ENCODE peak calls at places on chromosomes 13 and 19, in six cellular contexts. K is NCI-H345, B is NB4, M is GDM1, U is Right ventricle myocardium superior, T is glutamatergic neuron. L is an unnamed sample.

GRCh38 chr19:40147693-40148347 is 43.4 kb upstream of the MAP3K10 start:
- DNase-seq in K (no peak), B (peak), M (peak), U (no peak), T (no peak), L (no peak)

GRCh38 chr13:79405501-79405830 is 589 bp downstream of the RBM26 start:
- DNase-seq in K (no peak), B (no peak), M (no peak), U (no peak), T (no peak), L (no peak)

GRCh38 chr13:20391597-20392452 is 133.8 kb downstream of the CRYL1 start:
- DNase-seq in K (no peak), B (no peak), M (no peak), U (no peak), T (peak), L (no peak)

GRCh38 chr19:16860118-16860517 is 28.7 kb upstream of the F2RL3 start:
- DNase-seq in K (no peak), B (no peak), M (no peak), U (no peak), T (no peak), L (no peak)

GRCh38 chr19:1455336-1456120 is 5.6 kb downstream of the APC2 start:
- DNase-seq in K (peak), B (no peak), M (peak), U (no peak), T (peak), L (no peak)

GRCh38 chr13:31045621-31046081 is 113.2 kb downstream of the TEX26 start:
- DNase-seq in K (peak), B (peak), M (peak), U (no peak), T (no peak), L (peak)

GRCh38 chr19:6392219-6393073 is 518 bp downstream of the GTF2F1 start:
- DNase-seq in K (no peak), B (no peak), M (no peak), U (no peak), T (no peak), L (no peak)

GRCh38 chr19:55621673-55622231 is 2.6 kb downstream of the ZNF784 start:
- DNase-seq in K (no peak), B (peak), M (no peak), U (no peak), T (no peak), L (no peak)

GRCh38 chr13:110530839-110531499 is 30.6 kb downstream of the RAB20 start:
- DNase-seq in K (no peak), B (no peak), M (no peak), U (no peak), T (no peak), L (no peak)

GRCh38 chr13:53545340-53545941 is 516.8 kb downstream of the OLFM4 start:
- DNase-seq in K (no peak), B (no peak), M (no peak), U (no peak), T (no peak), L (no peak)

GRCh38 chr13:94201022-94201421 is 278.5 kb downstream of the DCT start:
- DNase-seq in K (no peak), B (no peak), M (no peak), U (no peak), T (no peak), L (no peak)

GRCh38 chr19:39934584-39935233 is at the start of gene FCGBP:
- DNase-seq in K (no peak), B (no peak), M (no peak), U (no peak), T (no peak), L (no peak)

GRCh38 chr19:38502410-38503143 is 69.1 kb downstream of the RYR1 start:
- DNase-seq in K (no peak), B (no peak), M (no peak), U (no peak), T (no peak), L (no peak)

GRCh38 chr13:109665781-109666249 is 120.6 kb downstream of the IRS2 start:
- DNase-seq in K (no peak), B (no peak), M (no peak), U (no peak), T (no peak), L (no peak)

GRCh38 chr19:54415901-54416621 is 797 bp downstream of the TTYH1 start:
- DNase-seq in K (no peak), B (no peak), M (no peak), U (no peak), T (no peak), L (no peak)

GRCh38 chr13:25171517-25172302 is at the start of gene AMER2:
- DNase-seq in K (peak), B (no peak), M (no peak), U (peak), T (peak), L (no peak)

GRCh38 chr13:113963376-113963775 is 10.5 kb downstream of the C13orf46 start:
- DNase-seq in K (no peak), B (no peak), M (no peak), U (peak), T (no peak), L (peak)

L was measured in psoas muscle.